ENCODE peak calls at places on chromosomes 7 and 10, in nine cellular contexts. One of them, this sample, is unnamed.

GRCh38 chr10:88386878-88387773 is 196.0 kb downstream of the RNLS start:
- DNase-seq in hypothalamus: no peak
- DNase-seq in HFFc6: peak; percentile 32
- DNase-seq in coronary artery: no peak
- DNase-seq in aorta: no peak
- DNase-seq in epithelial cell of esophagus: peak; percentile 57
- DNase-seq in stimulated activated CD4-positive, alpha-beta T cell treated with anti-CD3 and anti-CD28 coated beads, Interleukin-4, amount 100 ng/mL, for 4 hours: no peak
- DNase-seq in activated naive CD4-positive, alpha-beta T cell treated with anti-CD3 and anti-CD28 coated beads for 36 hours: peak; percentile 7
- DNase-seq in NCI-H774: no peak
- DNase-seq in this sample: no peak

GRCh38 chr7:106959753-106960152 is 84.8 kb upstream of the PRKAR2B start:
- DNase-seq in activated naive CD4-positive, alpha-beta T cell treated with anti-CD3 and anti-CD28 coated beads for 36 hours: peak; percentile 6
- DNase-seq in epithelial cell of esophagus: peak; percentile 4
- DNase-seq in HFFc6: no peak
- DNase-seq in NCI-H774: no peak
- DNase-seq in hypothalamus: no peak
- DNase-seq in stimulated activated CD4-positive, alpha-beta T cell treated with anti-CD3 and anti-CD28 coated beads, Interleukin-4, amount 100 ng/mL, for 4 hours: no peak
- DNase-seq in aorta: no peak
- DNase-seq in coronary artery: no peak
- DNase-seq in this sample: no peak

GRCh38 chr10:49170632-49171325 is 17.4 kb downstream of the TMEM273 start:
- DNase-seq in coronary artery: no peak
- DNase-seq in aorta: no peak
- DNase-seq in hypothalamus: no peak
- DNase-seq in NCI-H774: no peak
- DNase-seq in stimulated activated CD4-positive, alpha-beta T cell treated with anti-CD3 and anti-CD28 coated beads, Interleukin-4, amount 100 ng/mL, for 4 hours: no peak
- DNase-seq in activated naive CD4-positive, alpha-beta T cell treated with anti-CD3 and anti-CD28 coated beads for 36 hours: no peak
- DNase-seq in HFFc6: no peak
- DNase-seq in epithelial cell of esophagus: no peak
- DNase-seq in this sample: no peak

GRCh38 chr7:18119985-18120384 is 92.3 kb upstream of the PRPS1L1 start:
- DNase-seq in hypothalamus: no peak
- DNase-seq in aorta: no peak
- DNase-seq in epithelial cell of esophagus: peak; percentile 24
- DNase-seq in stimulated activated CD4-positive, alpha-beta T cell treated with anti-CD3 and anti-CD28 coated beads, Interleukin-4, amount 100 ng/mL, for 4 hours: no peak
- DNase-seq in HFFc6: no peak
- DNase-seq in coronary artery: no peak
- DNase-seq in NCI-H774: no peak
- DNase-seq in activated naive CD4-positive, alpha-beta T cell treated with anti-CD3 and anti-CD28 coated beads for 36 hours: no peak
- DNase-seq in this sample: no peak

GRCh38 chr10:97127507-97127906 is 58.3 kb downstream of the SLIT1 start:
- DNase-seq in aorta: peak; percentile 10
- DNase-seq in activated naive CD4-positive, alpha-beta T cell treated with anti-CD3 and anti-CD28 coated beads for 36 hours: no peak
- DNase-seq in HFFc6: no peak
- DNase-seq in coronary artery: no peak
- DNase-seq in epithelial cell of esophagus: no peak
- DNase-seq in NCI-H774: no peak
- DNase-seq in stimulated activated CD4-positive, alpha-beta T cell treated with anti-CD3 and anti-CD28 coated beads, Interleukin-4, amount 100 ng/mL, for 4 hours: no peak
- DNase-seq in hypothalamus: no peak
- DNase-seq in this sample: no peak

GRCh38 chr10:82419981-82420380 is 545.0 kb downstream of the NRG3 start:
- DNase-seq in stimulated activated CD4-positive, alpha-beta T cell treated with anti-CD3 and anti-CD28 coated beads, Interleukin-4, amount 100 ng/mL, for 4 hours: no peak
- DNase-seq in hypothalamus: no peak
- DNase-seq in NCI-H774: no peak
- DNase-seq in epithelial cell of esophagus: no peak
- DNase-seq in HFFc6: no peak
- DNase-seq in coronary artery: no peak
- DNase-seq in activated naive CD4-positive, alpha-beta T cell treated with anti-CD3 and anti-CD28 coated beads for 36 hours: no peak
- DNase-seq in aorta: no peak
- DNase-seq in this sample: no peak

GRCh38 chr10:21398549-21399345 is 126.7 kb downstream of the SKIDA1 start:
- DNase-seq in aorta: no peak
- DNase-seq in hypothalamus: no peak
- DNase-seq in stimulated activated CD4-positive, alpha-beta T cell treated with anti-CD3 and anti-CD28 coated beads, Interleukin-4, amount 100 ng/mL, for 4 hours: no peak
- DNase-seq in HFFc6: peak; percentile 80
- DNase-seq in activated naive CD4-positive, alpha-beta T cell treated with anti-CD3 and anti-CD28 coated beads for 36 hours: no peak
- DNase-seq in coronary artery: no peak
- DNase-seq in NCI-H774: no peak
- DNase-seq in epithelial cell of esophagus: peak; percentile 82
- DNase-seq in this sample: no peak

GRCh38 chr10:77036993-77037734 is 600.4 kb downstream of the KCNMA1 start:
- DNase-seq in epithelial cell of esophagus: peak; percentile 53
- DNase-seq in hypothalamus: no peak
- DNase-seq in NCI-H774: no peak
- DNase-seq in HFFc6: no peak
- DNase-seq in activated naive CD4-positive, alpha-beta T cell treated with anti-CD3 and anti-CD28 coated beads for 36 hours: no peak
- DNase-seq in stimulated activated CD4-positive, alpha-beta T cell treated with anti-CD3 and anti-CD28 coated beads, Interleukin-4, amount 100 ng/mL, for 4 hours: no peak
- DNase-seq in aorta: no peak
- DNase-seq in coronary artery: no peak
- DNase-seq in this sample: no peak

GRCh38 chr10:122034149-122034756 is 45.3 kb downstream of the TACC2 start:
- DNase-seq in HFFc6: peak; percentile 57
- DNase-seq in stimulated activated CD4-positive, alpha-beta T cell treated with anti-CD3 and anti-CD28 coated beads, Interleukin-4, amount 100 ng/mL, for 4 hours: no peak
- DNase-seq in coronary artery: no peak
- DNase-seq in activated naive CD4-positive, alpha-beta T cell treated with anti-CD3 and anti-CD28 coated beads for 36 hours: no peak
- DNase-seq in NCI-H774: no peak
- DNase-seq in epithelial cell of esophagus: peak; percentile 89
- DNase-seq in aorta: no peak
- DNase-seq in hypothalamus: no peak
- DNase-seq in this sample: no peak

GRCh38 chr7:17041324-17041723 is 159.5 kb upstream of the AGR3 start:
- DNase-seq in stimulated activated CD4-positive, alpha-beta T cell treated with anti-CD3 and anti-CD28 coated beads, Interleukin-4, amount 100 ng/mL, for 4 hours: no peak
- DNase-seq in epithelial cell of esophagus: peak; percentile 75
- DNase-seq in HFFc6: peak; percentile 95
- DNase-seq in NCI-H774: peak; percentile 42
- DNase-seq in coronary artery: no peak
- DNase-seq in aorta: no peak
- DNase-seq in hypothalamus: no peak
- DNase-seq in activated naive CD4-positive, alpha-beta T cell treated with anti-CD3 and anti-CD28 coated beads for 36 hours: no peak
- DNase-seq in this sample: no peak

GRCh38 chr10:1316107-1316805 is 260.1 kb downstream of the WDR37 start:
- DNase-seq in activated naive CD4-positive, alpha-beta T cell treated with anti-CD3 and anti-CD28 coated beads for 36 hours: no peak
- DNase-seq in aorta: no peak
- DNase-seq in HFFc6: no peak
- DNase-seq in epithelial cell of esophagus: no peak
- DNase-seq in NCI-H774: no peak
- DNase-seq in hypothalamus: peak; percentile 27
- DNase-seq in stimulated activated CD4-positive, alpha-beta T cell treated with anti-CD3 and anti-CD28 coated beads, Interleukin-4, amount 100 ng/mL, for 4 hours: no peak
- DNase-seq in coronary artery: no peak
- DNase-seq in this sample: no peak